ENCODE peak calls at places on chromosome 11, in eight cellular contexts. K, N, Q, Z, U, C, X and M are unnamed samples.

GRCh38 chr11:72975778-72976520 is 161.7 kb downstream of the ATG16L2 start:
- DNase-seq in K (peak), N (no peak), Q (peak), Z (peak), U (no peak), C (no peak), X (no peak), M (peak)

GRCh38 chr11:117717485-117718314 is 79.3 kb downstream of the DSCAML1 start:
- DNase-seq in K (no peak), N (peak), Q (peak), Z (no peak), U (peak), C (peak), X (no peak), M (no peak)

GRCh38 chr11:118241191-118242098 is 10.7 kb downstream of the MPZL3 start:
- DNase-seq in K (peak), N (no peak), Q (peak), Z (peak), U (peak), C (peak), X (no peak), M (peak)

GRCh38 chr11:46513934-46514342 is 79.9 kb downstream of the AMBRA1 start:
- DNase-seq in K (peak), N (no peak), Q (no peak), Z (peak), U (peak), C (peak), X (no peak), M (no peak)

GRCh38 chr11:12686246-12687060 is 12.2 kb downstream of the TEAD1 start:
- DNase-seq in K (peak), N (no peak), Q (peak), Z (no peak), U (no peak), C (no peak), X (no peak), M (no peak)

GRCh38 chr11:6531267-6531752 is 34.2 kb downstream of the DNHD1 start:
- DNase-seq in K (peak), N (peak), Q (peak), Z (peak), U (no peak), C (no peak), X (no peak), M (peak)

GRCh38 chr11:107011977-107012376 is 6.3 kb downstream of the GUCY1A2 start:
- DNase-seq in K (peak), N (no peak), Q (peak), Z (no peak), U (no peak), C (no peak), X (no peak), M (no peak)

GRCh38 chr11:94771390-94771789 is 3.2 kb downstream of the AMOTL1 start:
- DNase-seq in K (no peak), N (no peak), Q (peak), Z (peak), U (no peak), C (no peak), X (no peak), M (no peak)

GRCh38 chr11:119468511-119468910 is 45.5 kb upstream of the THY1 start:
- DNase-seq in K (no peak), N (no peak), Q (no peak), Z (no peak), U (no peak), C (no peak), X (no peak), M (no peak)

GRCh38 chr11:12075822-12076821 is 34.3 kb upstream of the MICAL2 start:
- DNase-seq in K (peak), N (peak), Q (peak), Z (peak), U (no peak), C (peak), X (no peak), M (no peak)

GRCh38 chr11:35272391-35272821 is 133.4 kb downstream of the CD44 start:
- DNase-seq in K (no peak), N (no peak), Q (no peak), Z (no peak), U (no peak), C (no peak), X (peak), M (peak)

GRCh38 chr11:104136861-104137260 is 27.1 kb downstream of the PDGFD start:
- DNase-seq in K (no peak), N (no peak), Q (no peak), Z (no peak), U (no peak), C (no peak), X (no peak), M (no peak)

GRCh38 chr11:69840371-69841169 is 21.4 kb upstream of the FGF3 start:
- DNase-seq in K (no peak), N (no peak), Q (peak), Z (peak), U (no peak), C (no peak), X (no peak), M (no peak)

GRCh38 chr11:36724742-36725387 is 126.8 kb upstream of the RAG2 start:
- DNase-seq in K (no peak), N (no peak), Q (no peak), Z (no peak), U (no peak), C (no peak), X (no peak), M (peak)

GRCh38 chr11:120068114-120068573 is 69.8 kb downstream of the TRIM29 start:
- DNase-seq in K (peak), N (no peak), Q (peak), Z (peak), U (no peak), C (peak), X (no peak), M (no peak)

GRCh38 chr11:92642146-92642919 is 327.1 kb upstream of the MTNR1B start:
- DNase-seq in K (peak), N (no peak), Q (no peak), Z (peak), U (peak), C (no peak), X (no peak), M (no peak)

GRCh38 chr11:79150320-79150719 is 290.5 kb downstream of the TENM4 start:
- DNase-seq in K (peak), N (no peak), Q (no peak), Z (no peak), U (no peak), C (no peak), X (no peak), M (no peak)

GRCh38 chr11:106697058-106697457 is 321.2 kb downstream of the GUCY1A2 start:
- DNase-seq in K (peak), N (no peak), Q (peak), Z (peak), U (no peak), C (no peak), X (no peak), M (no peak)

GRCh38 chr11:62340269-62340901 is 3.1 kb downstream of the ASRGL1 start:
- DNase-seq in K (peak), N (peak), Q (peak), Z (peak), U (peak), C (peak), X (peak), M (no peak)

GRCh38 chr11:59801981-59802638 is 8.5 kb downstream of the MRPL16 start:
- DNase-seq in K (peak), N (peak), Q (peak), Z (peak), U (peak), C (no peak), X (no peak), M (no peak)

GRCh38 chr11:74011360-74012071 is 2.6 kb upstream of the UCP3 start:
- DNase-seq in K (no peak), N (no peak), Q (no peak), Z (no peak), U (no peak), C (no peak), X (no peak), M (no peak)

GRCh38 chr11:119263352-119263940 is 53.5 kb downstream of the MCAM start:
- DNase-seq in K (peak), N (no peak), Q (no peak), Z (no peak), U (no peak), C (no peak), X (no peak), M (no peak)

GRCh38 chr11:126123686-126124085 is 61.0 kb upstream of the CDON start:
- DNase-seq in K (no peak), N (no peak), Q (peak), Z (no peak), U (no peak), C (no peak), X (no peak), M (no peak)

GRCh38 chr11:7004482-7004881 is 15.7 kb downstream of the ZNF214 start:
- DNase-seq in K (peak), N (peak), Q (peak), Z (peak), U (no peak), C (no peak), X (no peak), M (peak)

GRCh38 chr11:68782711-68783110 is 31.4 kb upstream of the TESMIN start:
- DNase-seq in K (no peak), N (no peak), Q (no peak), Z (no peak), U (no peak), C (no peak), X (no peak), M (no peak)
- H3K27ac ChIP-seq in K (no peak), N (no peak), Q (no peak), Z (no peak), U (no peak), C (no peak), X (no peak), M (no peak)

DNA sequence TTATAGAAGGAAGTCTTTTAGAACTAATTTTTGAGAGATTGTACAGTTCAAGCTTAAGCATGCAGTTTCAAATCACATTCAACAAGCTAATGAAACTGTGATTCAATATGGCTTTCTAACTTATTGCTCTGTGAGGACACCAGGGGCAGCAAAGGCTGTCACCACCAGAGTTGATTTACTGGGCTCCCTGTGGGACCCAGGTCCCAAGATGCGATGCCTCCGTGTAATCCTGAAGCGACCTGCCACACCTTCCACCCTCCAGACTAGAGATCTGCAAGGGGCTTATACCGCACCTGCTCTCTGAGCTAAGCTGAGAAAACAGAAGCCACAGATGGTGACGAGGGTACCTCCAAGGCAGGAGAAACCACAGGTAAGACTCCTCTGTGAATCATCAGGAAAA is 918 bp upstream of the OR51Q1 start:
- DNase-seq in K (no peak), N (no peak), Q (no peak), Z (no peak), U (no peak), C (no peak), X (no peak), M (no peak)
- TF ChIP-seq CTCF in K (no peak), N (no peak), Q (no peak), Z (no peak), U (no peak), C (no peak), X (no peak), M (no peak)

DNA sequence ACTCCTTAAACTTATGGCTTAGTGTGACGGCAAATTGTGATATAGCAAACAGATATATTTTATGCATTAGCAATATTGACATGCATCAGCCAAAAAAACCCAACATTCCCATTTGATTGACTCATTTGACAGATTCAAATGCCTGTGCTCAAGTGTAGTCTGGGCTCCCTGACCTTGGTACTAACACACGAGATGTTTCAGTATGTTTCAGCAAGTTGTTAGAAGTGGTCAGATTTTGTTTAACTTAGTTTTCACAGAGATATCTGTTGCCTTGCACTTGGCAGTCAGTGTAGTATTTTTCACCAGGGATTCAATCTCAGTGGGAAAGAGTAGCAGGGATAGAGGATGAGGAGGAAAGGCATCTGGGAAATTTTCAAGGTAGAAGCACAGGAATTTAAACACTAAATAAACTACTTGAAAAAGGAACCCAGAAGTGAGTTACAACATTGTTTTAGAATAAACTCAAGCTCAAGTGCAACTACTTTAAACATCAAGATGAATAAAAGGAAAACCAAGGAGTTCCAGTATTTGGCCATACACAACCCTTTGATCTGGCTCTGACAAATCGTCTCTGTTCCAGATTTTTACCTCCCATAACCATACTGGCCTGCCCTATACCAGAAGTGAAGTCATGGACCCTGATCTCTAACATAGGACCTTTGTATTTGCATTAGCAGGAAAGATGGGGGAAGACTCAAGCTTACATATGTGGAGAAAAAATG is 56.5 kb upstream of the BLID start:
- DNase-seq in K (peak), N (no peak), Q (peak), Z (no peak), U (no peak), C (no peak), X (no peak), M (no peak)
- H3K27ac ChIP-seq in K (peak), N (no peak), Q (peak), Z (peak), U (no peak), C (no peak), X (no peak), M (no peak)

DNA sequence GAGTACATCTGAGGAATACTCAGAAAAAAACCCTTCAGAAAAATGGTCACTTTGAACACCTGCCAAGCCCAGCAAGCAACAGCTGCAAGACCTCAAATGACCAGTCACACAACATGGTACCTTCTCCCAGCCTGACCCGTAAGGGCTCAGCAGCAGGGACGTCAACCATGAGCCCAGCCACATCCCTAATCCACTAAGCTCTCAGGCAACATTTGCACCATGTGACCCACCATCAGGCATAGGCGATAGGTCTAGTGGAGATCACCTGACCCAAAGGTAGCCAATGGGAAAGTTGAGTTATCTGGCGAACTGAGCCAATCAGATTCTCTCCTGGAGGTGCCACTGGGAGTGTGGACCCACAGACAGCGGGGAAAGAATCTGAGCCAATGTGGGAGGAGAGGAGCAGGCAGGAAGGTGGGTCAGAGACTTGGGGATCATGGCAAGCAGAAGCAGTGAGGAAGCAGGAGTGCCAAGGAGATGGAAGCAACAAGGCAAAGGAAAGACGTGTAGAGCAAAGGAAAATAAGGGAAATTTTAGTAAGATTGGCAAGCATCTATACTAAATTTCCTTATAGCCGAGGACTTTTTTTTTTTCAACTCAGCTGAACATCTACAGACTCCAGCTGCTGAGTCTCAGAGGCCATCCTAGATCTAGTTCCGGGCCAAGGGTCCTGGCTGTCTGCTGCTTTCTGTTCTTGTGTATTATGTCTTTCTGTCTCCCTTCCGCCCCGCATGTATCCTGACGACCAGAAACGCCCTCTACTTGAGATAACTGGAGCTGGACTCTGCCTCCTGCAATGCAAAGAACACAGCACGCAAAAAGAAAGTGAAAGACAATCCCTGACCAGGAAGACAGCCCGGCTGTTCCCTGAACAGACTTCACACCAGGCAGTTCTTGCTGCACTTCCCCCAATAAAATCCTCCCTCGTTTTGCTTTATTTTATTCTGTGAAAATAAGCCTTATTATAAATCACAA is 11.0 kb upstream of the PLAAT2 start:
- DNase-seq in K (peak), N (peak), Q (no peak), Z (peak), U (peak), C (no peak), X (no peak), M (no peak)
- TF ChIP-seq CTCF in K (peak), N (no peak), Q (no peak), Z (no peak), U (peak), C (no peak), X (no peak), M (no peak)

DNA sequence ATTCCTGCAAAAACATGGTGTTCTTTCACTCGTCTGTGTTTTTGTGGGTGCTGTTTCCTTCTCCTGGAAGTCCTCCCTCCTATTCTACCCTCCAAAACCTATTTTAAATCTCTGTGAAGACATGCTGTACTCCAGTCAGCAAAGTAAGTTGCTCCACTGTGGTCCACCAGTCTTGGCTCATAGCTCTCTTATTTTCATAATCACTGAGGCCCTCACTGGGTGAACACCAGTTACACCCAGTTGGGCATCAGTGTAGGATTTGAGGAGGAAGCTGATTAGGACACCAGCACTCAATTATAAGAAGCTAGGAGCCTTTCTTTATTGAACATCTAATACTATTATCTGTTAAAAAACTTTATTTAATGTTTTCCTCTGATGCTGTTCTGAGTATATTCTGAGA is 23.9 kb upstream of the EED start:
- DNase-seq in K (no peak), N (no peak), Q (no peak), Z (no peak), U (no peak), C (no peak), X (no peak), M (no peak)
- H3K27ac ChIP-seq in K (no peak), N (no peak), Q (no peak), Z (no peak), U (no peak), C (no peak), X (no peak), M (no peak)